ENCODE peak calls at places on chromosomes 16 and 17, in six cellular contexts. E, H, B, W, A and G are unnamed samples.

GRCh38 chr17:17253445-17253844 is 16.5 kb upstream of the FLCN start:
- DNase-seq in E (no peak), H (no peak), B (no peak), W (no peak), A (no peak), G (no peak)

GRCh38 chr17:2337811-2338657 is 733 bp downstream of the SGSM2 start:
- DNase-seq in E (no peak), H (peak), B (peak), W (peak), A (peak), G (peak)

GRCh38 chr16:9258423-9259051 is 167.1 kb downstream of the HAPSTR1 start:
- DNase-seq in E (peak), H (peak), B (peak), W (peak), A (peak), G (peak)

GRCh38 chr16:79653337-79654000 is 52.9 kb upstream of the MAF start:
- DNase-seq in E (no peak), H (no peak), B (no peak), W (peak), A (peak), G (no peak)

GRCh38 chr17:68327823-68328557 is 36.7 kb downstream of the ARSG start:
- DNase-seq in E (no peak), H (peak), B (no peak), W (no peak), A (no peak), G (no peak)

GRCh38 chr17:43003542-43004172 is 2.9 kb upstream of the IFI35 start:
- DNase-seq in E (peak), H (peak), B (peak), W (peak), A (no peak), G (no peak)

GRCh38 chr17:27540300-27541105 is 84.3 kb downstream of the KSR1 start:
- DNase-seq in E (peak), H (peak), B (peak), W (peak), A (peak), G (no peak)

GRCh38 chr17:68048996-68049395 is 13.5 kb downstream of the KPNA2 start:
- DNase-seq in E (no peak), H (peak), B (no peak), W (no peak), A (no peak), G (no peak)

GRCh38 chr17:49029841-49030240 is 32.7 kb downstream of the IGF2BP1 start:
- DNase-seq in E (no peak), H (peak), B (no peak), W (no peak), A (peak), G (no peak)

GRCh38 chr17:38428150-38428642 is at the start of gene ARHGAP23:
- DNase-seq in E (peak), H (peak), B (peak), W (peak), A (peak), G (peak)

GRCh38 chr17:80970044-80970761 is 21.4 kb upstream of the CHMP6 start:
- DNase-seq in E (peak), H (peak), B (no peak), W (peak), A (peak), G (peak)

GRCh38 chr17:10021239-10021638 is 116.2 kb upstream of the RCVRN start:
- DNase-seq in E (peak), H (no peak), B (peak), W (peak), A (no peak), G (no peak)

GRCh38 chr17:42928714-42929496 is 28.3 kb downstream of the G6PC1 start:
- DNase-seq in E (peak), H (peak), B (peak), W (peak), A (peak), G (peak)

GRCh38 chr17:42342242-42343008 is 45.8 kb downstream of the STAT3 start:
- DNase-seq in E (peak), H (peak), B (peak), W (no peak), A (no peak), G (no peak)

GRCh38 chr17:64771980-64772844 is 110.1 kb upstream of the SMURF2 start:
- DNase-seq in E (no peak), H (no peak), B (no peak), W (no peak), A (no peak), G (no peak)

GRCh38 chr16:74622005-74622404 is 15.1 kb upstream of the GLG1 start:
- DNase-seq in E (no peak), H (no peak), B (no peak), W (no peak), A (no peak), G (no peak)

GRCh38 chr16:67245189-67245585 is 2.1 kb downstream of the FHOD1 start:
- DNase-seq in E (no peak), H (no peak), B (no peak), W (no peak), A (no peak), G (no peak)

GRCh38 chr17:78175643-78175981 is 7.2 kb downstream of the SYNGR2 start:
- DNase-seq in E (no peak), H (no peak), B (no peak), W (no peak), A (no peak), G (no peak)

GRCh38 chr17:33582661-33583060 is 289.6 kb upstream of the ASIC2 start:
- DNase-seq in E (no peak), H (no peak), B (no peak), W (no peak), A (no peak), G (no peak)

GRCh38 chr17:82806645-82807044 is 33.2 kb downstream of the ZNF750 start:
- DNase-seq in E (no peak), H (no peak), B (no peak), W (no peak), A (no peak), G (no peak)

GRCh38 chr16:72884573-72884972 is 163.4 kb downstream of the ZFHX3 start:
- DNase-seq in E (no peak), H (no peak), B (no peak), W (no peak), A (no peak), G (no peak)

GRCh38 chr17:68576811-68577551 is 24.2 kb downstream of the FAM20A start:
- DNase-seq in E (no peak), H (peak), B (peak), W (peak), A (peak), G (no peak)

GRCh38 chr17:66383353-66383752 is 80.9 kb downstream of the PRKCA start:
- DNase-seq in E (no peak), H (peak), B (peak), W (no peak), A (peak), G (no peak)

GRCh38 chr17:43905400-43905984 is 1.8 kb downstream of the MPP2 start:
- DNase-seq in E (no peak), H (no peak), B (no peak), W (no peak), A (no peak), G (no peak)

GRCh38 chr17:78081551-78081950 is 47.0 kb downstream of the TMC6 start:
- DNase-seq in E (no peak), H (no peak), B (no peak), W (no peak), A (no peak), G (no peak)

GRCh38 chr17:17206913-17207368 is 808 bp upstream of the PLD6 start:
- DNase-seq in E (no peak), H (no peak), B (no peak), W (no peak), A (no peak), G (no peak)

GRCh38 chr16:57382535-57383275 is 10.4 kb downstream of the CX3CL1 start:
- DNase-seq in E (no peak), H (no peak), B (no peak), W (no peak), A (no peak), G (no peak)

GRCh38 chr16:68921654-68922053 is 78.3 kb downstream of the TANGO6 start:
- DNase-seq in E (peak), H (peak), B (peak), W (peak), A (peak), G (peak)

GRCh38 chr16:35711958-35712357 is 2252.5 kb downstream of the TP53TG3F start:
- DNase-seq in E (no peak), H (no peak), B (no peak), W (no peak), A (no peak), G (no peak)

GRCh38 chr17:77327181-77327565 is 186.4 kb downstream of the SEC14L1 start:
- DNase-seq in E (no peak), H (no peak), B (no peak), W (no peak), A (no peak), G (no peak)

GRCh38 chr17:81135503-81136283 is 29.6 kb upstream of the PVALEF start:
- DNase-seq in E (no peak), H (no peak), B (no peak), W (peak), A (no peak), G (no peak)

GRCh38 chr17:1998426-1998784 is 26.7 kb downstream of the RTN4RL1 start:
- DNase-seq in E (no peak), H (peak), B (no peak), W (peak), A (no peak), G (no peak)

GRCh38 chr16:67672306-67672705 is 5.7 kb downstream of the C16orf86 start:
- DNase-seq in E (no peak), H (no peak), B (no peak), W (no peak), A (no peak), G (no peak)

GRCh38 chr16:3009568-3010390 is 2.9 kb upstream of the CLDN9 start:
- DNase-seq in E (no peak), H (no peak), B (no peak), W (peak), A (no peak), G (peak)

GRCh38 chr17:5437721-5438317 is 1.1 kb downstream of the C1QBP start:
- DNase-seq in E (no peak), H (peak), B (peak), W (no peak), A (no peak), G (peak)

GRCh38 chr17:81487487-81488275 is 24.9 kb downstream of the ACTG1 start:
- DNase-seq in E (no peak), H (peak), B (peak), W (peak), A (peak), G (peak)

GRCh38 chr16:15708096-15708495 is 58.1 kb downstream of the NDE1 start:
- DNase-seq in E (no peak), H (peak), B (peak), W (no peak), A (peak), G (no peak)

GRCh38 chr16:7051586-7052349 is 280.9 kb upstream of the RBFOX1 start:
- DNase-seq in E (no peak), H (no peak), B (no peak), W (no peak), A (no peak), G (no peak)